ENCODE peak calls at places on chromosomes 2 and 18, in seven cellular contexts. T is H1, E is PC-3, O is mammary epithelial cell, W is MM.1S, V is neural progenitor cell, Z is K562. F is an unnamed sample. For H3K4me1, the result is how much of the 10 kb centered on the place peaks cover.

GRCh38 chr2:196854629-196855028 is 45.5 kb upstream of the C2orf66 start:
- DNase-seq in W (no peak), Z (no peak), T (no peak), O (no peak), E (no peak), V (no peak), F (no peak)

GRCh38 chr2:236740506-236740905 is 170.9 kb downstream of the ACKR3 start:
- DNase-seq in Z (no peak), T (no peak), V (no peak), E (no peak), O (no peak), W (no peak), F (no peak)

GRCh38 chr18:23852236-23853045 is 162.1 kb upstream of the TTC39C start:
- DNase-seq in V (no peak), T (no peak), Z (no peak), W (no peak), O (no peak), E (peak), F (no peak)

GRCh38 chr2:203347375-203347774 is 19.2 kb downstream of the ABI2 start:
- DNase-seq in O (no peak), Z (peak), W (no peak), V (no peak), E (no peak), T (no peak), F (no peak)

GRCh38 chr2:60140180-60140579 is 413.3 kb downstream of the BCL11A start:
- DNase-seq in T (no peak), Z (no peak), O (no peak), V (no peak), E (no peak), W (no peak), F (no peak)

GRCh38 chr2:229930656-229931055 is 8.4 kb downstream of the FBXO36 start:
- DNase-seq in W (no peak), V (no peak), T (no peak), Z (no peak), O (no peak), E (peak), F (no peak)

GRCh38 chr18:43192408-43192807 is 76.9 kb upstream of the RIT2 start:
- DNase-seq in T (no peak), O (peak), E (no peak), V (no peak), W (peak), Z (no peak), F (no peak)

GRCh38 chr18:77020561-77020960 is 112.0 kb downstream of the MBP start:
- DNase-seq in V (no peak), Z (no peak), W (no peak), O (no peak), E (no peak), T (no peak), F (no peak)

GRCh38 chr18:63439334-63439733 is 17.1 kb upstream of the VPS4B start:
- DNase-seq in V (peak), O (peak), E (peak), W (peak), Z (peak), T (peak), F (peak)

GRCh38 chr18:73004260-73004659 is 136.5 kb upstream of the NETO1 start:
- DNase-seq in T (no peak), E (no peak), Z (no peak), V (no peak), O (no peak), W (no peak), F (no peak)

GRCh38 chr2:19238440-19238839 is 120.0 kb downstream of the OSR1 start:
- DNase-seq in W (no peak), T (no peak), O (no peak), Z (no peak), V (no peak), E (no peak), F (no peak)

GRCh38 chr18:55236150-55236931 is 277.1 kb upstream of the CCDC68 start:
- DNase-seq in V (no peak), O (no peak), W (peak), Z (no peak), T (no peak), E (no peak), F (no peak)

GRCh38 chr2:128196026-128196822 is 105.2 kb downstream of the UGGT1 start:
- DNase-seq in O (no peak), W (no peak), T (peak), E (no peak), V (no peak), Z (no peak), F (no peak)

GRCh38 chr2:70785137-70785911 is 5.1 kb downstream of the FIGLA start:
- DNase-seq in V (peak), T (no peak), W (peak), Z (peak), E (peak), O (no peak), F (peak)

GRCh38 chr18:40949138-40949949 is 1005.7 kb upstream of the PIK3C3 start:
- DNase-seq in W (no peak), O (no peak), E (no peak), Z (no peak), V (no peak), T (no peak), F (no peak)

GRCh38 chr2:211516537-211516936 is 960.1 kb downstream of the CPS1 start:
- DNase-seq in T (no peak), Z (no peak), V (no peak), W (no peak), O (no peak), E (no peak), F (no peak)

GRCh38 chr18:23722646-23723045 is 33.4 kb downstream of the LAMA3 start:
- DNase-seq in E (no peak), W (no peak), T (no peak), O (no peak), Z (no peak), V (no peak), F (no peak)

GRCh38 chr2:152025678-152026287 is 73.1 kb downstream of the CACNB4 start:
- DNase-seq in Z (peak), E (peak), T (peak), O (peak), W (peak), V (peak), F (peak)

GRCh38 chr2:236394571-236394970 is 130.4 kb upstream of the ASB18 start:
- DNase-seq in E (no peak), W (no peak), V (no peak), O (no peak), Z (no peak), T (no peak), F (no peak)

GRCh38 chr2:97774425-97774824 is 61.0 kb downstream of the ZAP70 start:
- DNase-seq in E (peak), V (peak), O (no peak), T (no peak), Z (peak), W (no peak), F (no peak)

GRCh38 chr2:156405586-156405985 is 30.6 kb upstream of the GPD2 start:
- DNase-seq in W (no peak), Z (peak), T (no peak), O (peak), V (no peak), E (no peak), F (no peak)

GRCh38 chr2:357811-358210 is 69.9 kb upstream of the ALKAL2 start:
- DNase-seq in Z (no peak), E (no peak), V (no peak), T (no peak), O (no peak), W (no peak), F (no peak)

GRCh38 chr2:5560981-5561380 is 131.2 kb upstream of the SOX11 start:
- DNase-seq in T (no peak), E (no peak), Z (no peak), V (no peak), W (no peak), O (no peak), F (no peak)

GRCh38 chr2:164073053-164073757 is 337.4 kb upstream of the FIGN start:
- DNase-seq in O (no peak), T (no peak), W (no peak), Z (no peak), V (no peak), E (no peak), F (no peak)

GRCh38 chr18:23981369-23981768 is 33.2 kb upstream of the TTC39C start:
- DNase-seq in W (no peak), Z (no peak), T (no peak), O (no peak), E (no peak), V (peak), F (no peak)

GRCh38 chr2:142980246-142981068 is 103.0 kb downstream of the KYNU start:
- DNase-seq in O (peak), W (peak), V (peak), T (no peak), Z (no peak), E (peak), F (no peak)

GRCh38 chr18:42937434-42937833 is 178.1 kb downstream of the RIT2 start:
- DNase-seq in V (no peak), O (no peak), T (no peak), E (no peak), Z (no peak), W (no peak), F (no peak)

GRCh38 chr2:127605691-127606277 is 40.2 kb upstream of the GPR17 start:
- DNase-seq in W (no peak), T (no peak), V (no peak), Z (no peak), E (no peak), O (no peak), F (no peak)

GRCh38 chr2:235551965-235552364 is 58.1 kb downstream of the AGAP1 start:
- DNase-seq in T (peak), O (peak), Z (peak), E (peak), V (peak), W (peak), F (no peak)

GRCh38 chr2:47455411-47455810 is 52.5 kb downstream of the MSH2 start:
- DNase-seq in V (no peak), W (no peak), Z (no peak), E (no peak), O (no peak), T (no peak), F (no peak)

GRCh38 chr2:200968162-200968561 is 4.7 kb upstream of the ORC2 start:
- DNase-seq in O (peak), E (peak), Z (no peak), W (no peak), V (no peak), T (no peak), F (no peak)

GRCh38 chr2:128503358-128504241 is 184.9 kb upstream of the HS6ST1 start:
- DNase-seq in Z (no peak), E (no peak), T (no peak), W (no peak), O (no peak), V (no peak), F (peak)

GRCh38 chr2:205763708-205764501 is 81.6 kb downstream of the NRP2 start:
- DNase-seq in T (peak), Z (peak), W (no peak), E (no peak), O (no peak), V (peak), F (no peak)

GRCh38 chr2:176852667-176853066 is 359.9 kb upstream of the HNRNPA3 start:
- DNase-seq in V (no peak), T (no peak), E (no peak), W (peak), Z (no peak), O (no peak), F (peak)

DNA sequence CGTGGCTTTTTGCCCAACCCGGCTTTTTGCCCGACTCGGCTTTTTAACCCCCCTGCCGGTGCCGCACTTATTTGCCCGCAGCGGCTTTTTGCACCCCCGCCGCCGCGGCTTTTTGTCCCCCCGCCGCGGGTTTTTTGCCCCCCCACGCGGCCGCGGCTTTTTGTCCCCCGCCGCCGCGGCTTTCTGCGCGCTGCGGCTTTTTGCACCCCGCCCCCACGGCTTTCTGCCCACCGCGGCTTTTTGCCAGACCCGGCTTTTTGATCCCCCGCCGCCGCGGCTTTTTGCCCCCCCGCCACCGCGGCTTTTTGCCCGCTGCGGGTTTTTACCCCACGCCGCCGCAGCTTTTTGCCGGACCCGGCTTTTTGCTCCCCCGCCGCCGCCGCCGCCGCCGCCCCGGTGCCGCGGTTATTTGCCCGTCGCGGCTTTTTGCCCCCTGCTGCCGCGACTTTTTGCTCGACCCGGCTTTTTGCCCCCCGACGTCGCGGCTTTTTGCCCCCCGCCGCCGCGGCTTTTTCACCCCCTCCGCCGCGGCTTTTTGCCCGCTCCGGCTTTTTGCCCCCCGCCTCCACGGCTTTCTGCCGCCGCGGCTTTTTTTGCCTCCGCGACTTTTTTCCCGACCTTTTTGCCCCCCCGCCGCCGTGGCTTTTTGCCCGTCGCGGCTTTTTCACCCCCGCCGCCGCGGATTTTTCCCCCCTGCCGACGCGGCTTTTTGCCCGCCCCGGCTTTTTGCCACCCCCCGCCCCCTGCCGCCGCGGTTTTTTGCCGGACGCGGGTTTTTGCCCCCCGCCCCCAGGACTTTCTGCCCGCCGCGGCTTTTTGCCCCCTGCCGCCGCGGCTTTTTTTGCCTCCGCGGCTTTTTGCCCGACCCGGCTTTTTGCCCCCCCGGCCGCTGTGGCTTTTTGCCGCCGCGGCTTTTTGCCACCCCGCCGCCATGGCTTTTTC is 2786.5 kb downstream of the RPIA start:
- DNase-seq in Z (no peak), V (peak), O (no peak), T (no peak), E (peak), W (no peak), F (no peak)
- H3K9ac ChIP-seq in Z (no peak), V (no peak), O (no peak), T (no peak), E (no peak), W (no peak), F (no peak)

DNA sequence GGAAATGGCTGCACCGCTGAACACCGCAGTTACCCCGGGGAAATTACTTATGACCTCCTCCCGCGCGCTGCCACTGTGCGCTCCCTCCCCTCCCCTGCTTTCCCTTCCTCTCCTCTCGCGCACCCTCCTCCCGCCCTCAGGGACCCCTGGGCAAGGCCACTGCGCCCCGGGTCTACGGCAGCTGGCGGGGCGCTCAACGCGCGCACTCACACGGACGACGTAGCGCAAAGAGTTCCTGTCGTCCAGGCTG is 7.9 kb downstream of the ALPP start:
- DNase-seq in T (no peak), E (no peak), Z (no peak), W (no peak), V (peak), O (no peak), F (no peak)
- TF ChIP-seq EZH2 in T (no peak), E (no peak), Z (no peak), W (no peak), V (no peak), O (peak), F (no peak)

DNA sequence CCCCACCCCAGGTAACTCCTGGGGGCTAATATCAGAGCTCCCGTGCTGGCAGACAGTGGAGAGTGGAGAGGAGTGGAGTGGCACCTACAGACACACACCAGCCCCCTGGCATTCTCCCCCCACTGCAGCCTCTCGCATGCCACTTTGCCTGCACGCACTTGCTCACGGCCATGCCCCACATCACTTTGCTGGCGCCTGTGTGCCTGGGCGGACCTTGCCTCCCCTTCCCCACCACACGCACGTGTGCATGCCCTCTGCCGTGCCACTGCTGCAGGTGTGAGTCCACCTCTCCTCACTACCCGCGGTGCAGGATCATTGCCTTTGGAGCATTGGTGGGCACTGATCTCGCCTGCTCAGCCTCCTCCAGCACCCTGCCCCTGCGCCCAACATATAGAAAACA is 72.6 kb upstream of the DOK6 start:
- DNase-seq in V (no peak), E (no peak), W (no peak), O (no peak), Z (no peak), T (no peak), F (no peak)
- H3K4me1 ChIP-seq in V (under half), E (under half), W (under half), O (under half), Z (under half), T (under half), F (under half)

DNA sequence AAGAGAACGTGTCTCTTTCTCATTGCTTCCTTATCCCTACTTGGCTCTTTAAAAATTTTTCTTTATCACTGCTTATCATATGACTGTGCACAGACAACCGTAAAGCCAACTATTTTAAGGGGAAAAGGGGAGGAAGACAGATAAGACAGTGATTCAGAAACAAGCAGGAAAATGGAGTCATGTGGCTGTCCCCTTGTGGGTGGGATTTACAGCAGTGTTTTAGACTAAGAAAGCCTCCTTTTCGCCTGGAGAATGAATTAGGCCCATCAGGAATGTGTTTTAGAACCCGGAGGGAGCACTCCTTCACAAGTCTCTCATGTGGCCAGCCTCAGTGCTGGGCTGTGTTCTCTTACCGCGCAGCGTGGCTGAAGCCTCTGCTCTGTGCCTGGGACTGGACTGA is 17.6 kb downstream of the PRKCE start:
- DNase-seq in E (no peak), V (peak), O (no peak), T (no peak), W (no peak), Z (peak), F (no peak)
- H3K9ac ChIP-seq in E (no peak), V (no peak), O (no peak), T (no peak), W (no peak), Z (no peak), F (no peak)

GRCh38 chr18:27181726-27182125 is 3.4 kb downstream of the CHST9 start:
- DNase-seq in V (no peak), W (no peak), O (no peak), T (no peak), E (no peak), Z (no peak), F (no peak)

GRCh38 chr18:27188309-27188708 is 3.2 kb upstream of the CHST9 start:
- DNase-seq in O (no peak), V (no peak), Z (no peak), T (no peak), W (no peak), E (no peak), F (no peak)

GRCh38 chr18:27185897-27186296 is 789 bp upstream of the CHST9 start:
- DNase-seq in T (no peak), V (no peak), O (no peak), W (no peak), E (no peak), Z (no peak), F (no peak)

GRCh38 chr18:27184115-27185024 is 738 bp downstream of the CHST9 start:
- DNase-seq in W (peak), T (no peak), E (no peak), Z (no peak), O (peak), V (peak), F (no peak)

GRCh38 chr18:27185025-27185763 is at the start of gene CHST9:
- DNase-seq in O (peak), W (no peak), E (no peak), Z (no peak), V (peak), T (no peak), F (no peak)
- TF ChIP-seq EZH2 in O (no peak), W (no peak), E (peak), Z (no peak), V (no peak), T (no peak), F (no peak)

GRCh38 chr2:170142502-170142901 is 35.4 kb upstream of the MYO3B start:
- DNase-seq in O (no peak), T (no peak), E (peak), Z (no peak), W (no peak), V (no peak), F (no peak)
- H3K4me1 ChIP-seq in O (under half), T (under half), E (under half), Z (under half), W (under half), V (under half), F (under half)

GRCh38 chr2:233530381-233530780 is 36.2 kb downstream of the USP40 start:
- DNase-seq in Z (no peak), W (peak), O (no peak), V (no peak), T (no peak), E (no peak), F (no peak)
- H3K9ac ChIP-seq in Z (no peak), W (no peak), O (no peak), V (no peak), T (no peak), E (no peak), F (no peak)